ENCODE peak calls at places on chromosomes 13 and 19, in four cellular contexts. One of them, this sample, is unnamed.

GRCh38 chr13:51764184-51765141 is 39.5 kb downstream of the DHRS12 start:
- DNase-seq in amygdala: no peak
- DNase-seq in non-pigmented ciliary epithelial cell: peak
- DNase-seq in IMR-90: peak
- DNase-seq in this sample: peak

GRCh38 chr13:51549050-51549449 is 35.2 kb upstream of the WDFY2 start:
- DNase-seq in amygdala: no peak
- DNase-seq in non-pigmented ciliary epithelial cell: no peak
- DNase-seq in IMR-90: no peak
- DNase-seq in this sample: no peak

GRCh38 chr19:54271106-54271505 is 9.8 kb downstream of the LILRB2 start:
- DNase-seq in amygdala: no peak
- DNase-seq in non-pigmented ciliary epithelial cell: no peak
- DNase-seq in IMR-90: no peak
- DNase-seq in this sample: no peak

GRCh38 chr19:33134571-33135041 is 2.7 kb downstream of the WDR88 start:
- DNase-seq in amygdala: no peak
- DNase-seq in non-pigmented ciliary epithelial cell: no peak
- DNase-seq in IMR-90: no peak
- DNase-seq in this sample: no peak

GRCh38 chr19:40348961-40349507 is 539 bp downstream of the PLD3 start:
- DNase-seq in amygdala: no peak
- DNase-seq in non-pigmented ciliary epithelial cell: no peak
- DNase-seq in IMR-90: peak
- DNase-seq in this sample: peak

GRCh38 chr19:40714519-40715299 is 2.0 kb downstream of the COQ8B start:
- DNase-seq in amygdala: peak
- DNase-seq in non-pigmented ciliary epithelial cell: peak
- DNase-seq in IMR-90: peak
- DNase-seq in this sample: peak

GRCh38 chr19:34224996-34225658 is 29.2 kb upstream of the GARRE1 start:
- DNase-seq in amygdala: no peak
- DNase-seq in non-pigmented ciliary epithelial cell: no peak
- DNase-seq in IMR-90: peak
- DNase-seq in this sample: peak

GRCh38 chr13:69264362-69265334 is 843.0 kb upstream of the ATXN8OS start:
- DNase-seq in amygdala: no peak
- DNase-seq in non-pigmented ciliary epithelial cell: no peak
- DNase-seq in IMR-90: no peak
- DNase-seq in this sample: no peak

GRCh38 chr19:49861541-49862410 is 5.6 kb downstream of the PNKP start:
- DNase-seq in amygdala: no peak
- DNase-seq in non-pigmented ciliary epithelial cell: no peak
- DNase-seq in IMR-90: no peak
- DNase-seq in this sample: no peak

GRCh38 chr19:40511487-40511886 is 44.7 kb downstream of the SPTBN4 start:
- DNase-seq in amygdala: no peak
- DNase-seq in non-pigmented ciliary epithelial cell: no peak
- DNase-seq in IMR-90: no peak
- DNase-seq in this sample: no peak

GRCh38 chr19:14480695-14481069 is 5.5 kb upstream of the PTGER1 start:
- DNase-seq in amygdala: no peak
- DNase-seq in non-pigmented ciliary epithelial cell: no peak
- DNase-seq in IMR-90: peak
- DNase-seq in this sample: peak

GRCh38 chr19:50501568-50502475 is 9.2 kb downstream of the JOSD2 start:
- DNase-seq in amygdala: no peak
- DNase-seq in non-pigmented ciliary epithelial cell: no peak
- DNase-seq in IMR-90: no peak
- DNase-seq in this sample: no peak

GRCh38 chr19:5292843-5293606 is 47.6 kb downstream of the PTPRS start:
- DNase-seq in amygdala: peak
- DNase-seq in non-pigmented ciliary epithelial cell: peak
- DNase-seq in IMR-90: peak
- DNase-seq in this sample: peak

GRCh38 chr13:78572459-78572858 is 30.9 kb downstream of the POU4F1 start:
- DNase-seq in amygdala: no peak
- DNase-seq in non-pigmented ciliary epithelial cell: no peak
- DNase-seq in IMR-90: no peak
- DNase-seq in this sample: no peak

GRCh38 chr19:408441-409005 is 424 bp downstream of the C2CD4C start:
- DNase-seq in amygdala: no peak
- DNase-seq in non-pigmented ciliary epithelial cell: no peak
- DNase-seq in IMR-90: no peak
- DNase-seq in this sample: no peak

GRCh38 chr13:100442095-100442832 is 146.3 kb downstream of the GGACT start:
- DNase-seq in amygdala: no peak
- DNase-seq in non-pigmented ciliary epithelial cell: no peak
- DNase-seq in IMR-90: no peak
- DNase-seq in this sample: no peak

GRCh38 chr13:39820606-39821005 is 165.1 kb downstream of the COG6 start:
- DNase-seq in amygdala: no peak
- DNase-seq in non-pigmented ciliary epithelial cell: no peak
- DNase-seq in IMR-90: no peak
- DNase-seq in this sample: no peak

GRCh38 chr19:50209131-50209530 is 5.7 kb downstream of the MYH14 start:
- DNase-seq in amygdala: no peak
- DNase-seq in non-pigmented ciliary epithelial cell: no peak
- DNase-seq in IMR-90: no peak
- DNase-seq in this sample: no peak

GRCh38 chr13:77918391-77919261 is at the start of gene EDNRB:
- DNase-seq in amygdala: peak
- DNase-seq in non-pigmented ciliary epithelial cell: no peak
- DNase-seq in IMR-90: peak
- DNase-seq in this sample: peak

GRCh38 chr13:31860002-31860401 is 120.7 kb downstream of the RXFP2 start:
- DNase-seq in amygdala: peak
- DNase-seq in non-pigmented ciliary epithelial cell: no peak
- DNase-seq in IMR-90: no peak
- DNase-seq in this sample: no peak

GRCh38 chr13:66835040-66835628 is 395.0 kb downstream of the PCDH9 start:
- DNase-seq in amygdala: peak
- DNase-seq in non-pigmented ciliary epithelial cell: peak
- DNase-seq in IMR-90: peak
- DNase-seq in this sample: peak

GRCh38 chr19:23515551-23515950 is 120.3 kb upstream of the ZNF91 start:
- DNase-seq in amygdala: no peak
- DNase-seq in non-pigmented ciliary epithelial cell: no peak
- DNase-seq in IMR-90: no peak
- DNase-seq in this sample: no peak

GRCh38 chr13:111034811-111035210 is 80.3 kb upstream of the ARHGEF7 start:
- DNase-seq in amygdala: no peak
- DNase-seq in non-pigmented ciliary epithelial cell: no peak
- DNase-seq in IMR-90: peak
- DNase-seq in this sample: peak

GRCh38 chr19:460877-461609 is at the start of gene SHC2:
- DNase-seq in amygdala: no peak
- DNase-seq in non-pigmented ciliary epithelial cell: no peak
- DNase-seq in IMR-90: no peak
- DNase-seq in this sample: no peak

GRCh38 chr19:1252818-1253513 is 4.6 kb downstream of the MIDN start:
- DNase-seq in amygdala: peak
- DNase-seq in non-pigmented ciliary epithelial cell: no peak
- DNase-seq in IMR-90: peak
- DNase-seq in this sample: peak

GRCh38 chr19:4140237-4140711 is 13.2 kb upstream of the CREB3L3 start:
- DNase-seq in amygdala: no peak
- DNase-seq in non-pigmented ciliary epithelial cell: no peak
- DNase-seq in IMR-90: peak
- DNase-seq in this sample: peak

GRCh38 chr19:9161427-9161826 is 17.4 kb upstream of the OR7D2 start:
- DNase-seq in amygdala: no peak
- DNase-seq in non-pigmented ciliary epithelial cell: no peak
- DNase-seq in IMR-90: no peak
- DNase-seq in this sample: no peak

GRCh38 chr19:42412661-42413076 is 14.5 kb downstream of the LIPE start:
- DNase-seq in amygdala: peak
- DNase-seq in non-pigmented ciliary epithelial cell: no peak
- DNase-seq in IMR-90: no peak
- DNase-seq in this sample: no peak

GRCh38 chr13:25881946-25882574 is 169.8 kb downstream of the SHISA2 start:
- DNase-seq in amygdala: no peak
- DNase-seq in non-pigmented ciliary epithelial cell: peak
- DNase-seq in IMR-90: no peak
- DNase-seq in this sample: peak

GRCh38 chr19:41479757-41480191 is 36.8 kb downstream of the ERICH4 start:
- DNase-seq in amygdala: no peak
- DNase-seq in non-pigmented ciliary epithelial cell: no peak
- DNase-seq in IMR-90: no peak
- DNase-seq in this sample: no peak

This sample was measured in astrocyte.